ENCODE peak calls at places on chromosomes 12 and 14, in seven cellular contexts. U is mesendoderm, V is H9, H is IMR-90, T is neuronal stem cell, E is H1, M is trophoblast cell. A is an unnamed sample.
A peak's percentile ranks its signal among the peaks of the same experiment; 100 is the strongest.

GRCh38 chr12:1540690-1541089 is 53.7 kb downstream of the FBXL14 start:
- DNase-seq in U (no peak), V (no peak), H (peak; percentile 62), T (no peak), E (no peak), M (no peak), A (no peak)

GRCh38 chr12:120592121-120593049 is 11.2 kb upstream of the POP5 start:
- DNase-seq in U (no peak), V (no peak), H (no peak), T (no peak), E (no peak), M (no peak), A (no peak)

GRCh38 chr14:74875941-74876913 is at the start of gene PROX2:
- DNase-seq in U (no peak), V (no peak), H (no peak), T (no peak), E (no peak), M (no peak), A (no peak)

GRCh38 chr12:11717533-11717961 is 68.1 kb downstream of the ETV6 start:
- DNase-seq in U (no peak), V (no peak), H (peak; percentile 72), T (no peak), E (no peak), M (no peak), A (peak; percentile 91)

GRCh38 chr12:42935090-42935489 is 345.5 kb upstream of the PRICKLE1 start:
- DNase-seq in U (no peak), V (no peak), H (no peak), T (no peak), E (no peak), M (no peak), A (no peak)

GRCh38 chr14:99605299-99605961 is 1.4 kb upstream of the CCDC85C start:
- DNase-seq in U (peak; percentile 51), V (peak; percentile 49), H (peak; percentile 74), T (no peak), E (peak; percentile 71), M (no peak), A (peak; percentile 57)

GRCh38 chr14:22555573-22556011 is 33.4 kb downstream of the DAD1 start:
- DNase-seq in U (no peak), V (no peak), H (peak; percentile 52), T (no peak), E (no peak), M (no peak), A (no peak)

GRCh38 chr12:54068423-54069070 is 14.9 kb downstream of the HOXC4 start:
- DNase-seq in U (no peak), V (no peak), H (no peak), T (no peak), E (no peak), M (no peak), A (no peak)

GRCh38 chr14:104865069-104865630 is at the start of gene CEP170B:
- DNase-seq in U (peak; percentile 32), V (peak; percentile 62), H (peak; percentile 21), T (no peak), E (no peak), M (peak; percentile 32), A (peak; percentile 37)

GRCh38 chr14:86217523-86217922 is 687.6 kb downstream of the FLRT2 start:
- DNase-seq in U (peak; percentile 19), V (peak; percentile 51), H (no peak), T (no peak), E (no peak), M (no peak), A (no peak)

GRCh38 chr12:113422030-113422900 is at the start of gene SDSL:
- DNase-seq in U (peak; percentile 81), V (peak; percentile 60), H (peak; percentile 80), T (peak; percentile 21), E (no peak), M (peak; percentile 70), A (peak; percentile 86)

GRCh38 chr14:22526210-22526609 is 62.8 kb downstream of the DAD1 start:
- DNase-seq in U (no peak), V (no peak), H (no peak), T (no peak), E (no peak), M (no peak), A (no peak)

GRCh38 chr14:34227834-34228662 is 234.0 kb downstream of the SPTSSA start:
- DNase-seq in U (peak; percentile 78), V (peak; percentile 69), H (peak; percentile 44), T (peak; percentile 57), E (peak; percentile 83), M (peak; percentile 71), A (peak; percentile 63)

GRCh38 chr14:102907980-102908730 is 14.3 kb upstream of the AMN start:
- DNase-seq in U (no peak), V (no peak), H (no peak), T (no peak), E (no peak), M (no peak), A (no peak)

GRCh38 chr12:119528241-119528640 is 65.3 kb upstream of the TMEM233 start:
- DNase-seq in U (peak; percentile 31), V (no peak), H (no peak), T (peak; percentile 9), E (no peak), M (no peak), A (no peak)

GRCh38 chr12:47878918-47879481 is 25.8 kb downstream of the VDR start:
- DNase-seq in U (no peak), V (no peak), H (no peak), T (no peak), E (no peak), M (no peak), A (no peak)

GRCh38 chr12:13210543-13211190 is 14.1 kb downstream of the EMP1 start:
- DNase-seq in U (no peak), V (no peak), H (no peak), T (no peak), E (no peak), M (no peak), A (peak; percentile 48)

GRCh38 chr12:50187084-50187900 is 20.1 kb upstream of the CERS5 start:
- DNase-seq in U (no peak), V (no peak), H (peak; percentile 94), T (no peak), E (no peak), M (peak; percentile 76), A (peak; percentile 69)

GRCh38 chr14:76926521-76927251 is 100.5 kb downstream of the LRRC74A start:
- DNase-seq in U (no peak), V (no peak), H (peak; percentile 58), T (no peak), E (no peak), M (no peak), A (peak; percentile 74)
- H3K27ac ChIP-seq in U (no peak overlapping the region), V (no peak overlapping the region), H (no peak overlapping the region), T (no peak overlapping the region), E (no peak overlapping the region), M (no peak overlapping the region), A (no peak overlapping the region)

DNA sequence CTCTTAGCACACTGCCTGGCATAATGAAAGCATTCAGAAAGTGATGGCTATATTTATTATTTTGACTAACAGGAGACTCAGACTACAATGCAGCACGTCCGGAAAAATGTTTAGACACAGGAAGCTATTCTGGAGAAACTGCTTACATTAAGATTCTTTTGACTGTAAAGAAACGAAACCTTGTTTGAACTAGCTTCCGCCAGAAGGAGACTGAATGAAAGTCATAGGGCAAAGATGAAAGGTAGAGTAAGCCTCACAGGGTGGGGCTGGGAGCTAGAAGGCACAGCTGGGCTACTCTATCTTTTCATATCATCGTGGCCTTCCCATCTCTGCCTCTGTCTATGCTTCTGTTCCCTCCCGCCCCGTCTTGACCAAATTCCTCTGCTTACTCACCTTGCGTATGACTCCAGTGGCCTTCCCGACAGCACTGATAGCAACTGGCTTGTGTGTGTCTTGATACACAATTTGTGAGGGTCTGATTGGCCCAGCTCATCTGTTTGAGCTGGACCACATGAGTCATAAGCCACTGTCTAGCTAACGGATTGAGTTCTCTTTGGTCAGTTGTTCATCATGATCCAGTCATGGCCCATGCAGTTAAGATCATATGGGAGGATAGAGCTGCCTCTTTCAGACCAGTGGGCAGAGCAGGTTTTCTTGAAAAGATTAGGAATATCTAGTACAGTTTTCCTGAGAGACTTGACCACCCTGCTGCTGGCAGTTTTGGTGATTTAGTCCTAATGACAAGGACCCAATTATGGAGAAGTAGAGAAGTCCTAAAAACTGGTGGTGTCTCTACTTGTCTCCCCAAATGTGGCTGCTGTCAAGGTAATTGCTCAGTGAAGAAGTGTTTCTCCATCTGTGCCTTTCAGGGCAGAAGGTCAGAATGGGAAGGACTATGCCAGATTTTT is 151.5 kb upstream of the SLC38A2 start:
- DNase-seq in U (no peak), V (no peak), H (peak; percentile 100), T (no peak), E (no peak), M (peak; percentile 18), A (peak; percentile 98)
- H3K4me2 ChIP-seq in U (no peak overlapping the region), V (no peak overlapping the region), H (peak overlapping the region; percentile 80), T (no peak overlapping the region), E (no peak overlapping the region), M (no peak overlapping the region), A (no peak overlapping the region)

GRCh38 chr12:122204829-122205589 is 1.5 kb downstream of the B3GNT4 start:
- DNase-seq in U (no peak), V (no peak), H (no peak), T (no peak), E (no peak), M (no peak), A (no peak)
- H2AK5ac ChIP-seq in U (no peak overlapping the region), V (no peak overlapping the region), H (no peak overlapping the region), T (peak overlapping the region; percentile 16), E (no peak overlapping the region), M (no peak overlapping the region), A (no peak overlapping the region)

DNA sequence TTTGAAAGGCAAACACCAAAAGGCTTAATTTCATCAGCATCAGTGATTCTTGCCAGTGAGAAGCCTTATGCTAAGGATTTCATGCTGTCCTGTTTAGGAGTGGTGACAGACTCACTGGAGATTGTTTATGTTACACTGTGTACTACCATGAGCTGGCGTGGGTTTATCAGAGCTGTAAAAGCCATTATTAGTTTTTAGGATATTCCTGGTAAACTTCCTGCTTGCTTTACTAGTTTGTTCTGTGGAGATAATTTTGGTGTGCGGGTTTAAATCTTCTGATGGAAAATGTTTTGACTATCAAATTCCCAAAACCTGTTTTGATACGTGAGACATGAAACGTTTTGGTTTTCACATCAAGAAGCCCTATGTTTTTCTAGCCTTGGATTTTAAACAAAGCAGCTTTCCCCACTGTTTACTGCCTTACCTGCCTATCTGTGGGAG is 15.2 kb downstream of the PPFIBP1 start:
- DNase-seq in U (peak; percentile 57), V (no peak), H (peak; percentile 71), T (no peak), E (no peak), M (no peak), A (peak; percentile 89)
- H3K27ac ChIP-seq in U (no peak overlapping the region), V (no peak overlapping the region), H (peak overlapping the region; percentile 6), T (no peak overlapping the region), E (no peak overlapping the region), M (no peak overlapping the region), A (no peak overlapping the region)

GRCh38 chr14:52961060-52961639 is 10.3 kb upstream of the FERMT2 start:
- DNase-seq in U (peak; percentile 91), V (peak; percentile 78), H (peak; percentile 68), T (no peak), E (peak; percentile 56), M (peak; percentile 70), A (peak; percentile 70)
- H3K4me2 ChIP-seq in U (no peak overlapping the region), V (no peak overlapping the region), H (no peak overlapping the region), T (no peak overlapping the region), E (no peak overlapping the region), M (no peak overlapping the region), A (no peak overlapping the region)

DNA sequence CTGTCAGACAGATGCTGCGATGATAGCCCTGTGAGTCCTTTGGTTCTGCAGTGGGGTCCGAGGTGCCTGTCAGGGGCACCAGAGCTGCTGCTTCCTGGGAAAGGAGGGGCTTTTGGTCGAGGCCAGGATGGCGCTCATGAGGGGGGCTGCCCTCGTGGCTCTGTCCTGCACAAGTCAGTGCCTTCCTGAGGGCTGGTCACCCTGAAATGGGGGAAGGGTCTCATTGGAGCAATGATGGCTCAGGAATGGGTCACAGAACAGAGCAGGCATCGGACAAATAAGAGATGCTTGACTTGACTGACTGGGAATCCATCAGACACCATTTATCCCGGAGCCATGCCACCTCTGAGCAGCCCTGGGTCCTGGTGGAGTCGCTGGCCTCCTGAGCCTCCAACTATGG is 121.9 kb downstream of the ADGRD1 start:
- DNase-seq in U (no peak), V (peak; percentile 17), H (no peak), T (no peak), E (no peak), M (no peak), A (no peak)
- H2AK5ac ChIP-seq in U (no peak overlapping the region), V (no peak overlapping the region), H (no peak overlapping the region), T (no peak overlapping the region), E (no peak overlapping the region), M (no peak overlapping the region), A (no peak overlapping the region)